ENCODE peak calls at places on chromosome 1, in seven cellular contexts. K, D, O, F, E, W and T are unnamed samples.

GRCh38 chr1:37033355-37034291 is 692 bp downstream of the GRIK3 start:
- DNase-seq in K (no peak), D (no peak), O (peak), F (no peak), E (peak), W (no peak), T (no peak)

GRCh38 chr1:86991549-86992186 is 77.2 kb downstream of the HS2ST1 start:
- DNase-seq in K (no peak), D (no peak), O (no peak), F (no peak), E (no peak), W (no peak), T (no peak)

GRCh38 chr1:207925210-207925609 is 14.3 kb upstream of the CD34 start:
- DNase-seq in K (no peak), D (no peak), O (no peak), F (peak), E (peak), W (peak), T (no peak)

GRCh38 chr1:81801834-81802531 is 1.2 kb downstream of the ADGRL2 start:
- DNase-seq in K (no peak), D (peak), O (peak), F (peak), E (peak), W (no peak), T (peak)

GRCh38 chr1:182614796-182615451 is 10.7 kb upstream of the RGS16 start:
- DNase-seq in K (peak), D (peak), O (peak), F (peak), E (peak), W (peak), T (no peak)

GRCh38 chr1:83762419-83762818 is 236.5 kb downstream of the TTLL7 start:
- DNase-seq in K (no peak), D (no peak), O (no peak), F (no peak), E (no peak), W (no peak), T (no peak)

GRCh38 chr1:223214272-223214807 is 71.3 kb upstream of the TLR5 start:
- DNase-seq in K (no peak), D (no peak), O (no peak), F (no peak), E (no peak), W (no peak), T (no peak)

GRCh38 chr1:55479970-55480369 is 264.8 kb upstream of the USP24 start:
- DNase-seq in K (no peak), D (no peak), O (no peak), F (no peak), E (no peak), W (no peak), T (no peak)

GRCh38 chr1:174448531-174448883 is 743 bp downstream of the GPR52 start:
- DNase-seq in K (no peak), D (no peak), O (no peak), F (no peak), E (no peak), W (no peak), T (no peak)

GRCh38 chr1:145757420-145757819 is 38.1 kb downstream of the CD160 start:
- DNase-seq in K (no peak), D (no peak), O (no peak), F (peak), E (no peak), W (no peak), T (no peak)

GRCh38 chr1:27658951-27659496 is 13.0 kb downstream of the IFI6 start:
- DNase-seq in K (no peak), D (peak), O (peak), F (no peak), E (no peak), W (no peak), T (peak)
- TF ChIP-seq CTCF in K (no peak), D (no peak), O (no peak), F (no peak), E (no peak), W (no peak), T (peak)

DNA sequence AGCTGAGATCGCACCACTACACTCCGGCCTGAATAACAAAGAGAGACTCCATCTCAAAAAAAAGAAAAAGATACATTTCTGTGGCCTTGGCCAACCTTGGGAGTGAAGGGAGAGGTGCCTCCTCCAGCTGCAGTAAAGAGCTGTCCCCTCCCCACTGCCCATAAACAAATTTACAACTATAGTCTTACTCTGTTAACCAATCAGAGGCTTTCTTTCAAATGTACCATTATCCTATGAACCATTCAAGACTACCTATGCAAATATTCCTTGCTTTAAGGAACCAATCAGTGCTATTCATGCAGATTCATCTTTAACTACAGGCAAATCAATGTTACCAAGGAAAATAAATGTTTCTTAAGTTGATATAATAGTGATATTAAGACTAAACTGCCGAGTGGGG is 1.0 kb downstream of the CELA2B start:
- DNase-seq in K (no peak), D (no peak), O (no peak), F (no peak), E (no peak), W (no peak), T (no peak)
- TF ChIP-seq CTCF in K (no peak), D (no peak), O (no peak), F (no peak), E (no peak), W (no peak), T (no peak)

DNA sequence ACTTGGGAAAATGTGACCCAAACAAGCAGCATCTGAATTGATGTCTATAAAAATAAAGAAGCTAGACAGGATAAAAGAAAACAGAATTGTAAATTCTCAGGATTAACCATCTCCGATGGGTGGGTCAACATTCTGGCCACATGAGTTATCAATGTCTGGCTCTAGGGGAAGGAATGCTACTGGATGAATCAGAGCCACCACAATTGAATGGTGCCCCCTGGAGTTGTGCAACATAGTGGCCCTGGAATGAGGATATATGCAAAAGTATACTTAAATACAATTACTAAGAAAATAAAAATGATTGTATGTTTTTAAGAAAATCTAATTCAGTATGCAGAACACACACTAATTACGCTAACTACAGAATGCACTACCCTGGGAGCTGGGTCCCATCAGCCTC is 185.6 kb downstream of the TGFBR3 start:
- DNase-seq in K (no peak), D (peak), O (no peak), F (peak), E (no peak), W (no peak), T (peak)
- TF ChIP-seq CTCF in K (no peak), D (peak), O (no peak), F (peak), E (no peak), W (no peak), T (peak)

GRCh38 chr1:226737819-226738420 is 1.2 kb downstream of the ITPKB start:
- DNase-seq in K (peak), D (peak), O (peak), F (peak), E (peak), W (peak), T (peak)

GRCh38 chr1:226738995-226739695 is at the start of gene ITPKB:
- DNase-seq in K (peak), D (peak), O (peak), F (peak), E (peak), W (peak), T (peak)

GRCh38 chr1:226736908-226737818 is 1.9 kb downstream of the ITPKB start:
- DNase-seq in K (no peak), D (peak), O (peak), F (peak), E (peak), W (peak), T (no peak)

GRCh38 chr1:226739696-226740065 is 599 bp upstream of the ITPKB start:
- DNase-seq in K (no peak), D (no peak), O (no peak), F (no peak), E (no peak), W (no peak), T (no peak)

GRCh38 chr1:226738421-226738994 is 574 bp downstream of the ITPKB start:
- DNase-seq in K (no peak), D (peak), O (peak), F (peak), E (peak), W (no peak), T (peak)
- TF ChIP-seq CTCF in K (no peak), D (peak), O (no peak), F (peak), E (no peak), W (no peak), T (peak)